ENCODE peak calls at places on chromosome 6, in seven cellular contexts. One of them, this sample, is unnamed. For H3K4me1 and H3K9me3, the result is how much of the 10 kb centered on the place peaks cover.

GRCh38 chr6:45592991-45593390 is 215.3 kb upstream of the SUPT3H start:
- DNase-seq in heart right ventricle: no peak
- DNase-seq in ovary: no peak
- DNase-seq in fibroblast of lung: peak
- DNase-seq in neural progenitor cell: no peak
- DNase-seq in prostate gland: no peak
- DNase-seq in endodermal cell: no peak
- DNase-seq in this sample: no peak

GRCh38 chr6:124962617-124963415 is 579 bp downstream of the RNF217 start:
- DNase-seq in heart right ventricle: peak
- DNase-seq in ovary: peak
- DNase-seq in fibroblast of lung: peak
- DNase-seq in neural progenitor cell: peak
- DNase-seq in prostate gland: peak
- DNase-seq in endodermal cell: peak
- DNase-seq in this sample: peak

GRCh38 chr6:168018664-168019063 is 21.2 kb downstream of the KIF25 start:
- DNase-seq in heart right ventricle: no peak
- DNase-seq in ovary: no peak
- DNase-seq in fibroblast of lung: no peak
- DNase-seq in neural progenitor cell: no peak
- DNase-seq in prostate gland: no peak
- DNase-seq in endodermal cell: no peak
- DNase-seq in this sample: no peak

GRCh38 chr6:117506180-117506835 is 23.8 kb downstream of the DCBLD1 start:
- DNase-seq in heart right ventricle: no peak
- DNase-seq in ovary: no peak
- DNase-seq in fibroblast of lung: peak
- DNase-seq in neural progenitor cell: peak
- DNase-seq in prostate gland: no peak
- DNase-seq in endodermal cell: no peak
- DNase-seq in this sample: no peak

GRCh38 chr6:85353012-85353411 is 96.9 kb upstream of the NT5E start:
- DNase-seq in heart right ventricle: no peak
- DNase-seq in ovary: no peak
- DNase-seq in fibroblast of lung: no peak
- DNase-seq in neural progenitor cell: no peak
- DNase-seq in prostate gland: no peak
- DNase-seq in endodermal cell: no peak
- DNase-seq in this sample: no peak

GRCh38 chr6:131688286-131688685 is 12.9 kb downstream of the OR2A4 start:
- DNase-seq in heart right ventricle: no peak
- DNase-seq in ovary: no peak
- DNase-seq in fibroblast of lung: no peak
- DNase-seq in neural progenitor cell: no peak
- DNase-seq in prostate gland: no peak
- DNase-seq in endodermal cell: no peak
- DNase-seq in this sample: no peak

GRCh38 chr6:7960848-7961247 is 50.3 kb upstream of the TXNDC5 start:
- DNase-seq in heart right ventricle: no peak
- DNase-seq in ovary: no peak
- DNase-seq in fibroblast of lung: no peak
- DNase-seq in neural progenitor cell: no peak
- DNase-seq in prostate gland: no peak
- DNase-seq in endodermal cell: no peak
- DNase-seq in this sample: no peak

GRCh38 chr6:4280031-4280430 is 144.7 kb upstream of the ECI2 start:
- DNase-seq in heart right ventricle: no peak
- DNase-seq in ovary: no peak
- DNase-seq in fibroblast of lung: no peak
- DNase-seq in neural progenitor cell: no peak
- DNase-seq in prostate gland: no peak
- DNase-seq in endodermal cell: no peak
- DNase-seq in this sample: no peak

GRCh38 chr6:83708970-83709747 is at the start of gene SNAP91:
- DNase-seq in heart right ventricle: peak
- DNase-seq in ovary: peak
- DNase-seq in fibroblast of lung: peak
- DNase-seq in neural progenitor cell: peak
- DNase-seq in prostate gland: peak
- DNase-seq in endodermal cell: peak
- DNase-seq in this sample: no peak

GRCh38 chr6:153038378-153038777 is 35.9 kb upstream of the MTRF1L start:
- DNase-seq in heart right ventricle: no peak
- DNase-seq in ovary: no peak
- DNase-seq in fibroblast of lung: peak
- DNase-seq in neural progenitor cell: no peak
- DNase-seq in prostate gland: no peak
- DNase-seq in endodermal cell: no peak
- DNase-seq in this sample: no peak

GRCh38 chr6:168206681-168207274 is 112.8 kb downstream of the DACT2 start:
- DNase-seq in heart right ventricle: no peak
- DNase-seq in ovary: no peak
- DNase-seq in fibroblast of lung: no peak
- DNase-seq in neural progenitor cell: no peak
- DNase-seq in prostate gland: no peak
- DNase-seq in endodermal cell: peak
- DNase-seq in this sample: no peak

GRCh38 chr6:2853766-2854393 is 12.2 kb upstream of the SERPINB1 start:
- DNase-seq in heart right ventricle: no peak
- DNase-seq in ovary: no peak
- DNase-seq in fibroblast of lung: peak
- DNase-seq in neural progenitor cell: peak
- DNase-seq in prostate gland: peak
- DNase-seq in endodermal cell: peak
- DNase-seq in this sample: no peak

GRCh38 chr6:31222496-31222895 is 49.4 kb downstream of the HLA-C start:
- DNase-seq in heart right ventricle: no peak
- DNase-seq in ovary: no peak
- DNase-seq in fibroblast of lung: no peak
- DNase-seq in neural progenitor cell: no peak
- DNase-seq in prostate gland: no peak
- DNase-seq in endodermal cell: no peak
- DNase-seq in this sample: no peak

GRCh38 chr6:87971605-87972262 is 75.9 kb upstream of the SPACA1 start:
- DNase-seq in heart right ventricle: no peak
- DNase-seq in ovary: no peak
- DNase-seq in fibroblast of lung: peak
- DNase-seq in neural progenitor cell: no peak
- DNase-seq in prostate gland: no peak
- DNase-seq in endodermal cell: no peak
- DNase-seq in this sample: no peak

GRCh38 chr6:43076093-43076927 is at the start of gene PTK7:
- DNase-seq in heart right ventricle: no peak
- DNase-seq in ovary: peak
- DNase-seq in fibroblast of lung: peak
- DNase-seq in neural progenitor cell: peak
- DNase-seq in prostate gland: peak
- DNase-seq in endodermal cell: peak
- DNase-seq in this sample: peak

GRCh38 chr6:47404436-47404835 is 73.2 kb upstream of the CD2AP start:
- DNase-seq in heart right ventricle: no peak
- DNase-seq in ovary: no peak
- DNase-seq in fibroblast of lung: no peak
- DNase-seq in neural progenitor cell: no peak
- DNase-seq in prostate gland: no peak
- DNase-seq in endodermal cell: no peak
- DNase-seq in this sample: no peak

GRCh38 chr6:106539931-106540330 is 89.4 kb downstream of the RTN4IP1 start:
- DNase-seq in heart right ventricle: no peak
- DNase-seq in ovary: no peak
- DNase-seq in fibroblast of lung: no peak
- DNase-seq in neural progenitor cell: peak
- DNase-seq in prostate gland: no peak
- DNase-seq in endodermal cell: no peak
- DNase-seq in this sample: no peak

GRCh38 chr6:43953256-43953655 is 174.0 kb downstream of the MRPL14 start:
- DNase-seq in heart right ventricle: no peak
- DNase-seq in ovary: no peak
- DNase-seq in fibroblast of lung: no peak
- DNase-seq in neural progenitor cell: no peak
- DNase-seq in prostate gland: no peak
- DNase-seq in endodermal cell: peak
- DNase-seq in this sample: no peak

GRCh38 chr6:30646450-30647038 is 389 bp upstream of the C6orf136 start:
- DNase-seq in heart right ventricle: peak
- DNase-seq in ovary: peak
- DNase-seq in fibroblast of lung: no peak
- DNase-seq in neural progenitor cell: peak
- DNase-seq in prostate gland: no peak
- DNase-seq in endodermal cell: peak
- DNase-seq in this sample: peak

GRCh38 chr6:126180585-126180984 is 159.3 kb upstream of the CENPW start:
- DNase-seq in heart right ventricle: no peak
- DNase-seq in ovary: no peak
- DNase-seq in fibroblast of lung: peak
- DNase-seq in neural progenitor cell: no peak
- DNase-seq in prostate gland: no peak
- DNase-seq in endodermal cell: no peak
- DNase-seq in this sample: no peak

DNA sequence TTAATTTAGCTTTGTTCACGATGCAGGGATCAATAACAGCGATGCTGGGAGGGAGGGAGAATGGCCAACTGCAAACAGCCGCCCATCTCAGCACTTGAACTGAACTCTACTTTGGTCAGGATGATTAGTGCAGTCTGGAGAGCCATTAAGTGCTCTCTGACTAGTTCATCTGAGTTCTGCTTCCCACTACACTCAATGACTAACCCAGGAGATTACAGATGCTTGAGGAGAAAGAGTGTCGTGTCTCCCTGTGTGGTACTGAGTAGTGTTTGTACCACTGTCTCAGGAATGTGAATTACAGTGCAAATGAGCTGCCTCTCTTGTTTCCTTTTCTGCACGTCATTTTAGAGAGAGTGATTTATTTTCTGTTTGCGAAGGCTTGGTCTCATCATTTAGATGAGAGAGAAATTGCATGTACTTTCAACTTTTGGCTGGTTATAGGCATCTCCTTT is 23.5 kb downstream of the CARMIL1 start:
- DNase-seq in heart right ventricle: no peak
- DNase-seq in ovary: no peak
- DNase-seq in fibroblast of lung: peak
- DNase-seq in neural progenitor cell: peak
- DNase-seq in prostate gland: no peak
- DNase-seq in endodermal cell: no peak
- DNase-seq in this sample: no peak
- H3K4me1 ChIP-seq in heart right ventricle: under half
- H3K4me1 ChIP-seq in ovary: under half
- H3K4me1 ChIP-seq in fibroblast of lung: under half
- H3K4me1 ChIP-seq in neural progenitor cell: under half
- H3K4me1 ChIP-seq in prostate gland: under half
- H3K4me1 ChIP-seq in endodermal cell: under half
- H3K4me1 ChIP-seq in this sample: under half

DNA sequence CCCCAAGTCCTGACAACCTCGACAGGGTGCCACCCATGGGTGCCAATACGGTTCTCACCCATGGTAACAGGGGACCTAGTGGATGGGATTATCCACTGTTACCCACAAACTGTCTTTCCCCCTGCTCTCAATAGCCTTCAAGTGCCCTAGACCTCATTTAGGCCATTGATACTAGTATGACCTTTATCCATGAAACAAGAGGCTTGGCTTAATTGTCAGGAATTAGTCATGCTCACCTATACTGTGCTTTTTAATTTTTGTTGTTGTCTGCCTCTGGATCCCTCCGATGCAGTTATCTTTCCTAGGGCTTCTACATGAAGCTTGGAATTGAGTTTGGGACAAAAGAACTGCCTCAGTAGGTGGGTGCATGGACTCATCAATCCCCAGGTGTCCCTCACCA is 11.8 kb upstream of the IL22RA2 start:
- DNase-seq in heart right ventricle: no peak
- DNase-seq in ovary: no peak
- DNase-seq in fibroblast of lung: no peak
- DNase-seq in neural progenitor cell: no peak
- DNase-seq in prostate gland: no peak
- DNase-seq in endodermal cell: no peak
- DNase-seq in this sample: no peak
- H3K9me3 ChIP-seq in heart right ventricle: half or more
- H3K9me3 ChIP-seq in ovary: under half
- H3K9me3 ChIP-seq in fibroblast of lung: under half
- H3K9me3 ChIP-seq in neural progenitor cell: half or more
- H3K9me3 ChIP-seq in prostate gland: under half
- H3K9me3 ChIP-seq in endodermal cell: half or more
- H3K9me3 ChIP-seq in this sample: under half

GRCh38 chr6:14451594-14452374 is 334.2 kb downstream of the CD83 start:
- DNase-seq in heart right ventricle: no peak
- DNase-seq in ovary: no peak
- DNase-seq in fibroblast of lung: no peak
- DNase-seq in neural progenitor cell: no peak
- DNase-seq in prostate gland: no peak
- DNase-seq in endodermal cell: no peak
- DNase-seq in this sample: no peak
- H3K4me1 ChIP-seq in heart right ventricle: under half
- H3K4me1 ChIP-seq in ovary: under half
- H3K4me1 ChIP-seq in fibroblast of lung: under half
- H3K4me1 ChIP-seq in neural progenitor cell: under half
- H3K4me1 ChIP-seq in prostate gland: under half
- H3K4me1 ChIP-seq in endodermal cell: under half
- H3K4me1 ChIP-seq in this sample: under half

GRCh38 chr6:100458841-100459154 is 5.9 kb downstream of the SIM1 start:
- DNase-seq in heart right ventricle: no peak
- DNase-seq in ovary: no peak
- DNase-seq in fibroblast of lung: no peak
- DNase-seq in neural progenitor cell: no peak
- DNase-seq in prostate gland: no peak
- DNase-seq in endodermal cell: no peak
- DNase-seq in this sample: no peak

GRCh38 chr6:100460650-100461204 is 4.0 kb downstream of the SIM1 start:
- DNase-seq in heart right ventricle: no peak
- DNase-seq in ovary: no peak
- DNase-seq in fibroblast of lung: no peak
- DNase-seq in neural progenitor cell: peak
- DNase-seq in prostate gland: no peak
- DNase-seq in endodermal cell: peak
- DNase-seq in this sample: no peak

GRCh38 chr6:100461273-100461919 is 3.3 kb downstream of the SIM1 start:
- DNase-seq in heart right ventricle: no peak
- DNase-seq in ovary: no peak
- DNase-seq in fibroblast of lung: peak
- DNase-seq in neural progenitor cell: peak
- DNase-seq in prostate gland: no peak
- DNase-seq in endodermal cell: peak
- DNase-seq in this sample: no peak

GRCh38 chr6:100457251-100457990 is 7.3 kb downstream of the SIM1 start:
- DNase-seq in heart right ventricle: no peak
- DNase-seq in ovary: no peak
- DNase-seq in fibroblast of lung: no peak
- DNase-seq in neural progenitor cell: peak
- DNase-seq in prostate gland: no peak
- DNase-seq in endodermal cell: peak
- DNase-seq in this sample: no peak

DNA sequence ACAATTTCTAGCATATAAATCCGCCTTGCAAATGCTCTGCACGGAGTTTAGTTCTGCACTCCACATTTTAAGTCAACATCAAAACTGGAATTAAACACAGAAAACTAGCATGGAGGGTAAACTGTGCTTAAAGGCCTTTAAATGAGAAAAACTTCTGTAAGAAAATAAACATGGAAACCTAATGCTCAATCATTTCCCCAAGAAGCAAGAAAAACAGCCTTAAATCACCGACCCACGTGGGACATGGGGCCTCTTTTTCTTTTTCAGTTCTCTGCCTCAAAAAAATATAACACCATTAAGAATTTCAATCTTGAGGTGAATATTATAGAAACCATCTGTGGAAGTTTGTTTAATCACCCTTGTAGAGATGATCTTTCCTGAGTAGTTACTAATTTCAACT is 5.4 kb downstream of the SIM1 start:
- DNase-seq in heart right ventricle: no peak
- DNase-seq in ovary: no peak
- DNase-seq in fibroblast of lung: no peak
- DNase-seq in neural progenitor cell: no peak
- DNase-seq in prostate gland: no peak
- DNase-seq in endodermal cell: no peak
- DNase-seq in this sample: no peak
- H3K9me3 ChIP-seq in heart right ventricle: under half
- H3K9me3 ChIP-seq in ovary: under half
- H3K9me3 ChIP-seq in fibroblast of lung: under half
- H3K9me3 ChIP-seq in neural progenitor cell: under half
- H3K9me3 ChIP-seq in prostate gland: under half
- H3K9me3 ChIP-seq in endodermal cell: under half
- H3K9me3 ChIP-seq in this sample: under half

This sample was measured in colonic mucosa.